ENCODE peak calls at places on chromosomes 6 and 20, in four cellular contexts. I, U, V and K are unnamed samples.

GRCh38 chr20:23212482-23212881 is 126.4 kb upstream of the CD93 start:
- DNase-seq in I (no peak), U (no peak), V (no peak), K (no peak)

GRCh38 chr6:44058617-44059358 is 68.5 kb downstream of the MRPL14 start:
- DNase-seq in V (no peak), U (peak), I (peak), K (peak)

GRCh38 chr6:137820952-137821351 is 46.1 kb upstream of the TNFAIP3 start:
- DNase-seq in U (no peak), V (no peak), I (no peak), K (no peak)

GRCh38 chr20:44280387-44280786 is 30.6 kb downstream of the FITM2 start:
- DNase-seq in V (no peak), I (no peak), U (no peak), K (peak)

GRCh38 chr6:119277047-119277446 is 72.5 kb downstream of the MAN1A1 start:
- DNase-seq in U (no peak), I (no peak), V (no peak), K (no peak)

GRCh38 chr6:168007592-168008338 is 10.3 kb downstream of the KIF25 start:
- DNase-seq in V (no peak), U (peak), I (no peak), K (no peak)

GRCh38 chr6:12008366-12009179 is 3.5 kb upstream of the HIVEP1 start:
- DNase-seq in I (peak), U (no peak), V (peak), K (peak)

GRCh38 chr20:62200491-62201172 is 17.8 kb downstream of the MTG2 start:
- DNase-seq in V (no peak), U (no peak), I (peak), K (no peak)

GRCh38 chr6:26028753-26029569 is 58.3 kb upstream of the HFE start:
- DNase-seq in V (no peak), U (no peak), I (no peak), K (no peak)

GRCh38 chr6:5997420-5998093 is 9.2 kb downstream of the NRN1 start:
- DNase-seq in I (no peak), U (no peak), V (peak), K (peak)

GRCh38 chr6:65289491-65289890 is 417.5 kb downstream of the EYS start:
- DNase-seq in U (no peak), V (no peak), I (no peak), K (no peak)

GRCh38 chr20:50281831-50282591 is 91.4 kb downstream of the CEBPB start:
- DNase-seq in I (peak), V (peak), U (no peak), K (peak)

GRCh38 chr6:114121913-114122662 is 151.1 kb upstream of the HDAC2 start:
- DNase-seq in V (no peak), I (no peak), U (no peak), K (no peak)

GRCh38 chr6:106114492-106114891 is 28.4 kb downstream of the PRDM1 start:
- DNase-seq in I (no peak), V (no peak), U (no peak), K (peak)

GRCh38 chr20:16569218-16570153 is 3.8 kb downstream of the KIF16B start:
- DNase-seq in V (no peak), U (no peak), I (no peak), K (no peak)
- H3K4me3 ChIP-seq in V (no peak), U (no peak), I (peak), K (no peak)

GRCh38 chr6:127833336-127833735 is 67.5 kb downstream of the THEMIS start:
- DNase-seq in I (no peak), V (no peak), U (no peak), K (no peak)

GRCh38 chr6:127834136-127834535 is 66.7 kb downstream of the THEMIS start:
- DNase-seq in V (no peak), U (no peak), I (no peak), K (no peak)

GRCh38 chr6:127832381-127832780 is 68.5 kb downstream of the THEMIS start:
- DNase-seq in V (no peak), U (peak), I (no peak), K (no peak)
- H3K4me3 ChIP-seq in V (no peak), U (no peak), I (no peak), K (no peak)

GRCh38 chr6:144576871-144577270 is 291.7 kb downstream of the UTRN start:
- DNase-seq in U (no peak), I (no peak), V (no peak), K (no peak)

GRCh38 chr6:144575327-144575726 is 290.2 kb downstream of the UTRN start:
- DNase-seq in V (no peak), I (no peak), U (no peak), K (no peak)

GRCh38 chr6:144578385-144579350 is 293.5 kb downstream of the UTRN start:
- DNase-seq in I (no peak), V (no peak), U (peak), K (no peak)

GRCh38 chr6:144580039-144580438 is 294.9 kb downstream of the UTRN start:
- DNase-seq in I (no peak), V (no peak), U (no peak), K (no peak)

DNA sequence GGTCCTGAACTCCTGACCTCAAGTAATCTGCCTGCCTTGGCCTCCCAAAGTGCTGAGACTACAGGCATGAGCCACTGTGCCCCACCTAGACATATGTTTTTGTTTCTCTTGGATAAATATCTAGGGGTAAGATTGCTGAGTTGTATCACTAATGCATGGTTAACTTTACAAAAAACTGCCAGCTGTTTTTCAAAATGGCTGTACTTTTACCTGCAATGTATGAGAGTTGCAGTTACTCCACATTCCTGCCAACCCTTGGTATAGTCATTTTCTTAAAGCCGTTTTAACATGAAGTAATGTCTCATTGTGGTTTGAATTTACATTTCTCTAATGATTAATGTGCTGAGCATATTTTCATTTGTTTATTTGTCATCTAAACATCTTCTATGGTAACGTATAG is 289.7 kb downstream of the UTRN start:
- DNase-seq in V (no peak), I (no peak), U (no peak), K (no peak)
- H3K4me3 ChIP-seq in V (no peak), I (no peak), U (no peak), K (no peak)

DNA sequence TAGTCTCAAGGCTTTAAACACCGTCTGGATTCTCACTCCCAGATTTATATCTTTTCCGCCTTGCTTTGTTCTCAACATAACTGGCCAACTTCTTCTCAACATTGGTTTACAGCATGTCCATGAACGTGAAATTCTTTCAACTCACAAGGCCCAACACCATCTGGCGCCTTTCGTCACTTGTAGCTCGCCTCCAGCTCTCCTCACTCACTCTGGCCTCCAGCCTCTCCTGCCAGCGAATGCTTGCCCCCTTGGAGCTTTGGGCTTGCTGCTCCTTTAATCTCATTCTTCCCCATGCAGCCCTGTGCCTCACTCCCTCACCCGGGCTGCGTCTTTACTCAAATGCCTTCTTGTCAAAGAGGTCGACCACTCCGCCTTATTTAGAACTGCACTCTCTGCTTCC is 324.5 kb downstream of the PRKN start:
- DNase-seq in U (no peak), I (no peak), V (no peak), K (no peak)
- H3K4me3 ChIP-seq in U (no peak), I (no peak), V (no peak), K (no peak)

GRCh38 chr20:64045346-64046011 is 4.0 kb downstream of the SOX18 start:
- DNase-seq in V (no peak), U (no peak), I (no peak), K (no peak)
- H3K4me3 ChIP-seq in V (no peak), U (no peak), I (no peak), K (no peak)

GRCh38 chr6:41371992-41372525 is 36.7 kb downstream of the NCR2 start:
- DNase-seq in I (peak), V (no peak), U (no peak), K (no peak)
- H3K4me3 ChIP-seq in I (no peak), V (no peak), U (peak), K (no peak)

GRCh38 chr6:129765008-129765407 is 55.0 kb upstream of the ARHGAP18 start:
- DNase-seq in U (no peak), V (no peak), I (no peak), K (no peak)

GRCh38 chr6:129767776-129768490 is 58.0 kb upstream of the ARHGAP18 start:
- DNase-seq in I (no peak), V (no peak), U (no peak), K (no peak)

GRCh38 chr6:129766959-129767728 is 57.2 kb upstream of the ARHGAP18 start:
- DNase-seq in V (no peak), I (peak), U (no peak), K (peak)
- H3K4me3 ChIP-seq in V (no peak), I (peak), U (peak), K (peak)

GRCh38 chr20:47347661-47348462 is 8.6 kb downstream of the ZMYND8 start:
- DNase-seq in I (no peak), V (no peak), U (no peak), K (no peak)
- H3K4me3 ChIP-seq in I (no peak), V (peak), U (no peak), K (no peak)

DNA sequence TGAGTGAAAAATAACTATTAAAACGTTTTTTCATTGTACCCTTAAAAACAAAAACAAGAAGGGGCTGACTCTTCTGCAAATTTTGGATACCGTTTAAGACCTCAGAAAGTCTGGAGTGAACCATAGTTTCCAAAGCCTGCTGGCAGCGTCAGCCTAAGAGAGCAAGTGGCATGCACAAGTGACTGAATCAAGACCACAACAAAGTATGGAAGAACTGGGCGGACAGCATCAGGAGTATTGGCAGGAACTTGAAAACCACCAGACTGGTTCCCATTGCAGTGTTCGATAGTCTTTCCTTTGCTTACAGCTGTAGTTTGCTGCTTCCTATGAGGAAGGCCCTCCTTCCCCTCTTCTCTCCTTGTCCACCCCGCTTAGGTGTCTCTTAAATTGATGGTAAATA is 33.7 kb upstream of the MYLIP start:
- DNase-seq in U (no peak), V (no peak), I (no peak), K (no peak)
- H3K4me3 ChIP-seq in U (no peak), V (no peak), I (no peak), K (no peak)